ENCODE peak calls at places on chromosomes 1 and 21, in ten cellular contexts. R, J, P, E, A, V, S, O, K and L are unnamed samples.

GRCh38 chr1:68228833-68229232 is 3.5 kb downstream of the WLS start:
- DNase-seq in R (no peak), J (no peak), P (no peak), E (no peak), A (no peak), V (no peak), S (no peak), O (no peak), K (no peak), L (no peak)

GRCh38 chr1:27773732-27774445 is 870 bp downstream of the STX12 start:
- DNase-seq in R (peak), J (no peak), P (peak), E (no peak), A (no peak), V (no peak), S (no peak), O (no peak), K (no peak), L (no peak)

GRCh38 chr1:27594542-27595510 is 9.1 kb downstream of the AHDC1 start:
- DNase-seq in R (no peak), J (no peak), P (no peak), E (no peak), A (peak), V (no peak), S (no peak), O (no peak), K (no peak), L (no peak)

GRCh38 chr1:18091660-18092446 is 15.7 kb upstream of the IGSF21 start:
- DNase-seq in R (no peak), J (no peak), P (no peak), E (no peak), A (no peak), V (no peak), S (no peak), O (no peak), K (no peak), L (no peak)

GRCh38 chr1:35047188-35047858 is 15.6 kb upstream of the ZMYM6 start:
- DNase-seq in R (no peak), J (no peak), P (no peak), E (no peak), A (no peak), V (no peak), S (no peak), O (no peak), K (no peak), L (no peak)

GRCh38 chr1:240190881-240191385 is 99.2 kb downstream of the FMN2 start:
- DNase-seq in R (no peak), J (no peak), P (peak), E (no peak), A (peak), V (peak), S (no peak), O (no peak), K (peak), L (no peak)

GRCh38 chr1:42152907-42153597 is at the start of gene GUCA2B:
- DNase-seq in R (no peak), J (no peak), P (no peak), E (no peak), A (no peak), V (no peak), S (no peak), O (no peak), K (no peak), L (peak)

GRCh38 chr1:223700942-223701637 is 11.2 kb upstream of the CAPN2 start:
- DNase-seq in R (no peak), J (no peak), P (no peak), E (no peak), A (peak), V (no peak), S (no peak), O (no peak), K (no peak), L (no peak)

GRCh38 chr1:234400773-234401172 is 27.5 kb downstream of the COA6 start:
- DNase-seq in R (no peak), J (no peak), P (peak), E (no peak), A (no peak), V (no peak), S (no peak), O (no peak), K (no peak), L (no peak)

GRCh38 chr1:3743421-3743820 is 8.8 kb upstream of the CCDC27 start:
- DNase-seq in R (no peak), J (no peak), P (no peak), E (no peak), A (no peak), V (no peak), S (no peak), O (no peak), K (no peak), L (no peak)

GRCh38 chr1:208108646-208109330 is 135.4 kb downstream of the PLXNA2 start:
- DNase-seq in R (no peak), J (no peak), P (no peak), E (no peak), A (no peak), V (no peak), S (no peak), O (no peak), K (no peak), L (no peak)

GRCh38 chr1:51276286-51276685 is 40.2 kb downstream of the RNF11 start:
- DNase-seq in R (no peak), J (no peak), P (no peak), E (no peak), A (no peak), V (no peak), S (no peak), O (no peak), K (no peak), L (no peak)

GRCh38 chr1:182752077-182752826 is 37.3 kb upstream of the NPL start:
- DNase-seq in R (no peak), J (no peak), P (no peak), E (no peak), A (no peak), V (no peak), S (no peak), O (peak), K (no peak), L (no peak)

GRCh38 chr1:234942869-234943501 is 185.7 kb downstream of the TOMM20 start:
- DNase-seq in R (no peak), J (no peak), P (no peak), E (no peak), A (no peak), V (no peak), S (no peak), O (no peak), K (no peak), L (peak)

GRCh38 chr1:162878000-162878596 is 17.1 kb upstream of the CCDC190 start:
- DNase-seq in R (no peak), J (peak), P (peak), E (peak), A (peak), V (peak), S (no peak), O (peak), K (peak), L (peak)

GRCh38 chr1:117670996-117671780 is 65.3 kb downstream of the TENT5C start:
- DNase-seq in R (no peak), J (no peak), P (no peak), E (no peak), A (no peak), V (no peak), S (no peak), O (no peak), K (no peak), L (no peak)

GRCh38 chr1:53890522-53890941 is 935 bp upstream of the YIPF1 start:
- DNase-seq in R (no peak), J (no peak), P (peak), E (no peak), A (no peak), V (no peak), S (no peak), O (no peak), K (no peak), L (no peak)

GRCh38 chr1:208105756-208106155 is 138.4 kb downstream of the PLXNA2 start:
- DNase-seq in R (no peak), J (no peak), P (no peak), E (no peak), A (no peak), V (no peak), S (no peak), O (peak), K (no peak), L (no peak)

GRCh38 chr1:214074477-214074876 is 86.7 kb downstream of the PROX1 start:
- DNase-seq in R (no peak), J (no peak), P (no peak), E (no peak), A (no peak), V (no peak), S (no peak), O (no peak), K (no peak), L (no peak)

GRCh38 chr1:68438310-68438709 is 11.4 kb downstream of the RPE65 start:
- DNase-seq in R (no peak), J (no peak), P (peak), E (no peak), A (no peak), V (no peak), S (no peak), O (no peak), K (no peak), L (no peak)

GRCh38 chr1:240562779-240563178 is 49.2 kb downstream of the GREM2 start:
- DNase-seq in R (no peak), J (no peak), P (no peak), E (no peak), A (no peak), V (no peak), S (no peak), O (no peak), K (no peak), L (no peak)

GRCh38 chr1:200118779-200119505 is 91.4 kb downstream of the NR5A2 start:
- DNase-seq in R (no peak), J (no peak), P (no peak), E (no peak), A (no peak), V (no peak), S (no peak), O (no peak), K (no peak), L (no peak)

GRCh38 chr1:109963864-109964263 is 20.7 kb upstream of the AHCYL1 start:
- DNase-seq in R (no peak), J (no peak), P (no peak), E (no peak), A (no peak), V (no peak), S (no peak), O (no peak), K (no peak), L (no peak)

GRCh38 chr1:98044071-98044697 is 123.3 kb upstream of the DPYD start:
- DNase-seq in R (no peak), J (no peak), P (no peak), E (no peak), A (no peak), V (no peak), S (no peak), O (no peak), K (no peak), L (no peak)

GRCh38 chr21:38965910-38966504 is 160.3 kb downstream of the ETS2 start:
- DNase-seq in R (no peak), J (peak), P (no peak), E (peak), A (no peak), V (no peak), S (no peak), O (no peak), K (no peak), L (peak)

GRCh38 chr1:213604477-213604876 is 383.3 kb upstream of the PROX1 start:
- DNase-seq in R (no peak), J (no peak), P (no peak), E (no peak), A (no peak), V (no peak), S (no peak), O (no peak), K (no peak), L (no peak)